ENCODE peak calls at places on chromosomes 11 and 22, in four cellular contexts. One of them, this sample, is unnamed.

GRCh38 chr11:130383363-130384168 is 44.8 kb downstream of the ADAMTS8 start:
- DNase-seq in GM12878: no peak
- DNase-seq in SK-N-SH: no peak
- DNase-seq in K562: no peak
- DNase-seq in this sample: peak; percentile 44

GRCh38 chr11:87265132-87265531 is 227.4 kb downstream of the TMEM135 start:
- DNase-seq in K562: no peak
- DNase-seq in SK-N-SH: no peak
- DNase-seq in GM12878: no peak
- DNase-seq in this sample: no peak

GRCh38 chr11:112797072-112797471 is 164.1 kb upstream of the NCAM1 start:
- DNase-seq in SK-N-SH: peak; percentile 46
- DNase-seq in K562: no peak
- DNase-seq in GM12878: no peak
- DNase-seq in this sample: no peak

GRCh38 chr11:45512749-45513148 is 152.7 kb downstream of the CHST1 start:
- DNase-seq in GM12878: no peak
- DNase-seq in SK-N-SH: no peak
- DNase-seq in K562: no peak
- DNase-seq in this sample: no peak

GRCh38 chr11:73001615-73002014 is 140.5 kb downstream of the FCHSD2 start:
- DNase-seq in SK-N-SH: no peak
- DNase-seq in GM12878: no peak
- DNase-seq in K562: no peak
- DNase-seq in this sample: no peak

GRCh38 chr11:106986261-106986660 is 32.0 kb downstream of the GUCY1A2 start:
- DNase-seq in SK-N-SH: no peak
- DNase-seq in GM12878: no peak
- DNase-seq in K562: no peak
- DNase-seq in this sample: no peak

GRCh38 chr11:74000770-74001169 is 8.1 kb downstream of the UCP3 start:
- DNase-seq in GM12878: no peak
- DNase-seq in SK-N-SH: no peak
- DNase-seq in K562: no peak
- DNase-seq in this sample: no peak

GRCh38 chr11:41010361-41011050 is 448.9 kb downstream of the LRRC4C start:
- DNase-seq in GM12878: no peak
- DNase-seq in SK-N-SH: no peak
- DNase-seq in K562: no peak
- DNase-seq in this sample: no peak

GRCh38 chr11:64711944-64712306 is 11.1 kb downstream of the NRXN2 start:
- DNase-seq in GM12878: no peak
- DNase-seq in K562: peak; percentile 36
- DNase-seq in SK-N-SH: no peak
- DNase-seq in this sample: no peak

GRCh38 chr11:64712430-64713030 is 10.5 kb downstream of the NRXN2 start:
- DNase-seq in K562: peak; percentile 89
- DNase-seq in GM12878: no peak
- DNase-seq in SK-N-SH: peak; percentile 61
- DNase-seq in this sample: no peak

GRCh38 chr11:64713781-64714363 is 9.1 kb downstream of the NRXN2 start:
- DNase-seq in SK-N-SH: no peak
- DNase-seq in GM12878: no peak
- DNase-seq in K562: no peak
- DNase-seq in this sample: no peak

GRCh38 chr11:64714664-64715063 is 8.3 kb downstream of the NRXN2 start:
- DNase-seq in SK-N-SH: no peak
- DNase-seq in K562: no peak
- DNase-seq in GM12878: no peak
- DNase-seq in this sample: no peak

DNA sequence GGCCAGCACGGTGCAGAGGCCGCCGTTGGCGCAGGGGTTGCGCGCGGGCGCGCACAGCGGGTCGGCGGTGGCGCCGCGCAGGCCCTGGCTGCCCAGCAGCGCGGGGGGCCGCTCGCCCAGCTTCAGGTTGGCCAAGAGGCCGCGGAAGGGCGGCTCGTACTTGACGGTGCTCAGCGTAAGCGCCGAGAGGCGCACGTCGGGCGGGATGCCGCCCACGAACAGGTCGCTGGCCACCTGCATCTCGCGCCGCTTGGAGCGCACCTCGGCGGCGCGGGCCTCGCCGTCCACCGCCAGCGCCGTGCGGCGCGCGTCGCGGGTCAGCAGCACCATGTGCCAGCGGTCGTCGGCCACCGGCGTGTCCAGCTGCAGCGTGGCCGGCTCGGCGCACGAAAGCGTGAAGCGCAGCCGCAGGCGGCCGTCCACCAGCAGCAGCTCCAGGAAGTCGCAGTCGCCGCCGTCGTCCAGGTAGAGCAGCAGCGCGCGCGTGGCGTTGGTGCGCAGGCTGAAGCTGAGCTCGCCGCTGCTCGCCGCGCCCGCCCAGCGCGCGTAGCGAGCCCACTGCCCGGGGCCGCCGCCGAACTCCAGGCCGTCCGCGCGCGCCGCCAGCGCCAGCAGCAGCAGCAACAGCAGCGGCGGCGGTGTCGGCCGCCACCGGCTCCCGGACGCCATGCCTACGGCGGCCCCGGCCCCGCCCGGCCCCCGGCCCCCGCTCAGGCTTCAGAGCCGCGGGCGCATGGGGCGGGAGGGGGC is 9.8 kb downstream of the NRXN2 start:
- DNase-seq in GM12878: no peak
- DNase-seq in SK-N-SH: no peak
- DNase-seq in K562: peak; percentile 33
- DNase-seq in this sample: no peak
- TF ChIP-seq CHD2 in GM12878: no peak
- TF ChIP-seq CHD2 in SK-N-SH: no peak
- TF ChIP-seq CHD2 in K562: no peak
- TF ChIP-seq CHD2 in this sample: no peak

GRCh38 chr22:22558972-22559603 is at the start of gene PRAME:
- DNase-seq in SK-N-SH: peak; percentile 88
- DNase-seq in GM12878: peak; percentile 11
- DNase-seq in K562: peak; percentile 100
- DNase-seq in this sample: peak; percentile 79
- TF ChIP-seq YY1 in SK-N-SH: peak; percentile 49
- TF ChIP-seq YY1 in GM12878: peak; percentile 17
- TF ChIP-seq YY1 in K562: no peak
- TF ChIP-seq YY1 in this sample: no peak

GRCh38 chr11:105838668-105839403 is 183.2 kb downstream of the MSANTD4 start:
- DNase-seq in GM12878: no peak
- DNase-seq in K562: no peak
- DNase-seq in SK-N-SH: no peak
- DNase-seq in this sample: no peak
- TF ChIP-seq MXI1 in GM12878: no peak
- TF ChIP-seq MXI1 in K562: no peak
- TF ChIP-seq MXI1 in SK-N-SH: no peak
- TF ChIP-seq MXI1 in this sample: no peak

DNA sequence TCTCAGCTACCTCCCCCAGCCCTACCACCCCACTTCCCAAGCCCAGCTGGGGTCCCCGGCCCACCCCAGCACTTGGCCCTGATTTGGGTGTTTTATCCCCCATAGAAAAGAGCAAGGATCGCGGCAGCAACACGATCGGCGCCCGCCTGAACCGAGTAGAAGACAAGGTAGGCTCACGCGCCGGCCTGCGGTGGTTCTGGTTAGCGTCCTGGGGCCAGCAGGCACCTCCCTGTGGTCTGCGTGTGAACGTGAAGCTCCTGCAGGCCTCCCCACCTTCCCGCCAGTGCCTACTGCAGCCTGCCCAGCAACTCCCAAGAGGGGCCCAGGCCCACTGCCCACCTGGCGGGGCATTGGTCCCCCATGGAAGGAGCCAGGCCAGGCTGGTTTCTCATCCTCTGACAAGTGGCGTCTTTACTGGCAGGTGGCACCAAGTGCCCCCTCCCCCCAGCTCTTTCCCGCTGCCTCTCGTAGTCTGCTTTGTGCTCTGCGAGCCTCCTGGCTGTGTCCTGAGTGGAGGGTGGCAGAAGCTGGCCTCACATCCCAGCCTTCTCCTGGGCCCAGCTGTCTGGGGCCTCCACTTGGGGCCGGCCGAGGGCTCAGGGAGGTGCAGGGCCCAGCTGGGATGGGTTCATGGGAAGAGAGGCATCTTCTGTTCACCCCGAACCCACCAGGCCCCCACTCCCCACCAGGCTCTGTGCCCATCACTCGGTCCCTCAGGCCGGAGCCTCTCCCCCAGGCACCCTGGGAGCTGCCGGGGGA is 78.3 kb upstream of the KCNQ1OT1 start:
- DNase-seq in SK-N-SH: peak; percentile 66
- DNase-seq in GM12878: no peak
- DNase-seq in K562: peak; percentile 47
- DNase-seq in this sample: no peak
- TF ChIP-seq CHD2 in SK-N-SH: peak; percentile 11
- TF ChIP-seq CHD2 in GM12878: no peak
- TF ChIP-seq CHD2 in K562: no peak
- TF ChIP-seq CHD2 in this sample: no peak

DNA sequence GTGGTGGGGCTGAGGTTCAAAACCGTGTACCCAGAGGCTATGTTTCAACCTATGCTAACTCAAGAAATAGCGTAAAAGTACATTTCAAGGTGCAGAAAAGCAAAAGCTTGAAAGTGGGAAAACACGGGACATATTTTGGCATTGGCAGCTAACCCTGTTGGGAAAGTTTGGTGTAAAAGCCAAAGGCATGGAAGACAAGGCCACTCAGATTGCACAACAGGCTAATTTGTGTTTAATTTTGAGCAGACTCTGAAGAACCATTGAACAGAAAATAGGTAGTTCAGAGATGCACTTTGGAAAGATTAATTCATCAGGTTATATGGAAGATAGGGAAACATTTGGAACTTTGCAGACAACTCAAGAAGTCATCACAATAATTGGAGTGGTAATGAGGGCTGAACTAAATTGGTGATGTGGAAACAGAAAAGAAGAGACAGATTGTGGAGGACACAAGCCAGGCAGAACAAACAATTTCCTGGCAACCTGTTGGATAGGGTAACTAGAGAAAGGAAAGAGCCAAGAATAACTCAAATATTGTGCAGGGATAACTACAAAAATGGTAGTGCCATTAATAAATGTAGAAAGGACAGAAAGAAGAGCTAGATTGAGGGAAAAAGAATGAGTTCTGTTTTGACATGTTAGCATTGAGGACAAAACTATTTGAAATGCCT is 140.5 kb upstream of the PGR start:
- DNase-seq in SK-N-SH: no peak
- DNase-seq in GM12878: no peak
- DNase-seq in K562: no peak
- DNase-seq in this sample: no peak
- TF ChIP-seq YY1 in SK-N-SH: no peak
- TF ChIP-seq YY1 in GM12878: no peak
- TF ChIP-seq YY1 in K562: no peak
- TF ChIP-seq YY1 in this sample: no peak

DNA sequence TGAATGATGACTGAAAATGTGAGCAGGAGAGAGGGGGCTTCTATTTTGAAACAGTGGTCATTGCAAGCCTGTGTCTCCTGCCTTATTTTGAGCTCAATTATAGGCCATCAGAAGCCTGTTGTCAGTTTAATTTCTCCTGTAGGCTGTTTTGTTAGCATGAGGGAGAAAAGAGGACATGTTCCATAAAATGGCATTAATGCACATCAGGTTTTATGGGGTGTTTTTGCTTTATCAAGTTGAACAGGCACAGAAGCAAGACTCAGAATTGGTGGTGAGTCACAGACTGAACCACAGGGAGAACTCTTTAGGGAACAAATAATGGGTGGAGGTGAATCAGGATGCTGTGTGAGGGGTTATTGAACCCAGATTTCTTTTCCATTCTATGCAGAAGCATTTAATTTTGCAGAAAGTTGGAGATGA is 129.1 kb downstream of the PARVA start:
- DNase-seq in K562: no peak
- DNase-seq in GM12878: no peak
- DNase-seq in SK-N-SH: peak; percentile 42
- DNase-seq in this sample: no peak
- TF ChIP-seq MXI1 in K562: no peak
- TF ChIP-seq MXI1 in GM12878: no peak
- TF ChIP-seq MXI1 in SK-N-SH: peak; percentile 40
- TF ChIP-seq MXI1 in this sample: no peak

GRCh38 chr22:20581503-20582170 is 74.2 kb downstream of the MED15 start:
- DNase-seq in GM12878: no peak
- DNase-seq in SK-N-SH: no peak
- DNase-seq in K562: peak; percentile 75
- DNase-seq in this sample: no peak
- TF ChIP-seq CHD2 in GM12878: no peak
- TF ChIP-seq CHD2 in SK-N-SH: no peak
- TF ChIP-seq CHD2 in K562: no peak
- TF ChIP-seq CHD2 in this sample: no peak

GRCh38 chr22:50041361-50042065 is 16.6 kb downstream of the TTLL8 start:
- DNase-seq in SK-N-SH: peak; percentile 19
- DNase-seq in GM12878: no peak
- DNase-seq in K562: no peak
- DNase-seq in this sample: no peak
- TF ChIP-seq YY1 in SK-N-SH: no peak
- TF ChIP-seq YY1 in GM12878: no peak
- TF ChIP-seq YY1 in K562: no peak
- TF ChIP-seq YY1 in this sample: no peak

GRCh38 chr22:38347181-38347943 is 30.1 kb upstream of the CSNK1E start:
- DNase-seq in SK-N-SH: no peak
- DNase-seq in K562: no peak
- DNase-seq in GM12878: no peak
- DNase-seq in this sample: no peak

GRCh38 chr22:38345782-38346181 is 28.5 kb upstream of the CSNK1E start:
- DNase-seq in K562: no peak
- DNase-seq in GM12878: no peak
- DNase-seq in SK-N-SH: no peak
- DNase-seq in this sample: no peak

GRCh38 chr22:38348751-38349496 is 31.7 kb upstream of the CSNK1E start:
- DNase-seq in GM12878: no peak
- DNase-seq in K562: no peak
- DNase-seq in SK-N-SH: no peak
- DNase-seq in this sample: no peak

GRCh38 chr22:38347944-38348750 is 30.9 kb upstream of the CSNK1E start:
- DNase-seq in K562: no peak
- DNase-seq in SK-N-SH: no peak
- DNase-seq in GM12878: no peak
- DNase-seq in this sample: no peak

GRCh38 chr22:38346506-38346905 is 29.3 kb upstream of the CSNK1E start:
- DNase-seq in SK-N-SH: no peak
- DNase-seq in K562: no peak
- DNase-seq in GM12878: no peak
- DNase-seq in this sample: no peak
- TF ChIP-seq MXI1 in SK-N-SH: no peak
- TF ChIP-seq MXI1 in K562: no peak
- TF ChIP-seq MXI1 in GM12878: no peak
- TF ChIP-seq MXI1 in this sample: no peak

GRCh38 chr11:126163074-126163700 is 48.3 kb downstream of the RPUSD4 start:
- DNase-seq in GM12878: no peak
- DNase-seq in K562: no peak
- DNase-seq in SK-N-SH: no peak
- DNase-seq in this sample: peak; percentile 68
- TF ChIP-seq CHD2 in GM12878: no peak
- TF ChIP-seq CHD2 in K562: no peak
- TF ChIP-seq CHD2 in SK-N-SH: no peak
- TF ChIP-seq CHD2 in this sample: no peak